ENCODE peak calls at places on chromosomes 11 and 22, in six cellular contexts. One of them, this sample, is unnamed. For H3K4me1, the result is how much of the 10 kb centered on the place peaks cover.

GRCh38 chr11:27718853-27719574 is 18.8 kb upstream of the BDNF start:
- DNase-seq in PC-9: no peak
- DNase-seq in upper lobe of right lung: peak
- DNase-seq in fibroblast of lung: peak
- DNase-seq in suprapubic skin: no peak
- DNase-seq in HCT116: no peak
- DNase-seq in this sample: peak

GRCh38 chr11:27977031-27977430 is 130.9 kb downstream of the KIF18A start:
- DNase-seq in PC-9: no peak
- DNase-seq in upper lobe of right lung: no peak
- DNase-seq in fibroblast of lung: no peak
- DNase-seq in suprapubic skin: no peak
- DNase-seq in HCT116: peak
- DNase-seq in this sample: no peak

GRCh38 chr22:19605508-19606331 is 81.5 kb upstream of the CLDN5 start:
- DNase-seq in PC-9: no peak
- DNase-seq in upper lobe of right lung: no peak
- DNase-seq in fibroblast of lung: no peak
- DNase-seq in suprapubic skin: no peak
- DNase-seq in HCT116: no peak
- DNase-seq in this sample: no peak

GRCh38 chr22:44091021-44091721 is 67.1 kb downstream of the PARVB start:
- DNase-seq in PC-9: no peak
- DNase-seq in upper lobe of right lung: no peak
- DNase-seq in fibroblast of lung: no peak
- DNase-seq in suprapubic skin: no peak
- DNase-seq in HCT116: peak
- DNase-seq in this sample: no peak

GRCh38 chr11:518463-519202 is 11.6 kb upstream of the RNH1 start:
- DNase-seq in PC-9: peak
- DNase-seq in upper lobe of right lung: peak
- DNase-seq in fibroblast of lung: peak
- DNase-seq in suprapubic skin: peak
- DNase-seq in HCT116: peak
- DNase-seq in this sample: peak

GRCh38 chr22:29824677-29825076 is 13.4 kb downstream of the ASCC2 start:
- DNase-seq in PC-9: no peak
- DNase-seq in upper lobe of right lung: no peak
- DNase-seq in fibroblast of lung: no peak
- DNase-seq in suprapubic skin: peak
- DNase-seq in HCT116: no peak
- DNase-seq in this sample: no peak

GRCh38 chr11:73140213-73141030 is 1.7 kb downstream of the FCHSD2 start:
- DNase-seq in PC-9: no peak
- DNase-seq in upper lobe of right lung: no peak
- DNase-seq in fibroblast of lung: peak
- DNase-seq in suprapubic skin: no peak
- DNase-seq in HCT116: no peak
- DNase-seq in this sample: no peak

GRCh38 chr11:84865257-84865656 is 761.9 kb downstream of the DLG2 start:
- DNase-seq in PC-9: peak
- DNase-seq in upper lobe of right lung: no peak
- DNase-seq in fibroblast of lung: no peak
- DNase-seq in suprapubic skin: no peak
- DNase-seq in HCT116: no peak
- DNase-seq in this sample: no peak

GRCh38 chr11:130315354-130315970 is 745 bp upstream of the ZBTB44 start:
- DNase-seq in PC-9: no peak
- DNase-seq in upper lobe of right lung: peak
- DNase-seq in fibroblast of lung: no peak
- DNase-seq in suprapubic skin: no peak
- DNase-seq in HCT116: no peak
- DNase-seq in this sample: no peak

GRCh38 chr22:38313384-38313955 is 3.8 kb downstream of the CSNK1E start:
- DNase-seq in PC-9: no peak
- DNase-seq in upper lobe of right lung: no peak
- DNase-seq in fibroblast of lung: peak
- DNase-seq in suprapubic skin: no peak
- DNase-seq in HCT116: no peak
- DNase-seq in this sample: peak

GRCh38 chr22:37748659-37749058 is 51.8 kb downstream of the TRIOBP start:
- DNase-seq in PC-9: peak
- DNase-seq in upper lobe of right lung: no peak
- DNase-seq in fibroblast of lung: no peak
- DNase-seq in suprapubic skin: no peak
- DNase-seq in HCT116: no peak
- DNase-seq in this sample: no peak

GRCh38 chr11:2891291-2891690 is 5.7 kb upstream of the CDKN1C start:
- DNase-seq in PC-9: no peak
- DNase-seq in upper lobe of right lung: no peak
- DNase-seq in fibroblast of lung: peak
- DNase-seq in suprapubic skin: no peak
- DNase-seq in HCT116: no peak
- DNase-seq in this sample: no peak

GRCh38 chr11:72058416-72059034 is 21.8 kb downstream of the NUMA1 start:
- DNase-seq in PC-9: no peak
- DNase-seq in upper lobe of right lung: no peak
- DNase-seq in fibroblast of lung: peak
- DNase-seq in suprapubic skin: no peak
- DNase-seq in HCT116: no peak
- DNase-seq in this sample: no peak
- H3K27ac ChIP-seq in PC-9: no peak
- H3K27ac ChIP-seq in upper lobe of right lung: no peak
- H3K27ac ChIP-seq in fibroblast of lung: no peak
- H3K27ac ChIP-seq in suprapubic skin: no peak
- H3K27ac ChIP-seq in HCT116: no peak
- H3K27ac ChIP-seq in this sample: no peak

DNA sequence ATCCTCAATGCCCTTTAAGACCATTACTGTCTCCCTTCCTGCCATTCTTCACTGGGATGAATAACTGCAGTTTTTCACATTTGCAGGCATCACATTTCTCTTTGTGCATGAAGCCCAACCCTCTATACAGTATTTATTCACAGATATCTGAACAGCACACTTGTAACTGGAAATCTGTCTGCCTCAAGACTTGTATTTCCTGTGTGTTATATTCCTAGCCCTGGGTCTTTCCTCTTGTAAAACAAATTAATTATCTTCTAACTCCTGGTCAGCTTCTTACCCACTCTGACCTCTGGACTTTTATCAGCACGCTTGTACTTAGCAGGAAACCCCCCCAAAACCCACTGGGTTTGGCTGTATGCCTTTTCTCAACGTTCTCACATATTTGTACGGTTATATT is 2.0 kb downstream of the CSRP3 start:
- DNase-seq in PC-9: no peak
- DNase-seq in upper lobe of right lung: no peak
- DNase-seq in fibroblast of lung: no peak
- DNase-seq in suprapubic skin: no peak
- DNase-seq in HCT116: no peak
- DNase-seq in this sample: no peak
- H3K4me3 ChIP-seq in PC-9: no peak
- H3K4me3 ChIP-seq in upper lobe of right lung: no peak
- H3K4me3 ChIP-seq in fibroblast of lung: no peak
- H3K4me3 ChIP-seq in suprapubic skin: no peak
- H3K4me3 ChIP-seq in HCT116: no peak
- H3K4me3 ChIP-seq in this sample: no peak

GRCh38 chr22:46299101-46299500 is 2.4 kb downstream of the GTSE1 start:
- DNase-seq in PC-9: no peak
- DNase-seq in upper lobe of right lung: no peak
- DNase-seq in fibroblast of lung: no peak
- DNase-seq in suprapubic skin: no peak
- DNase-seq in HCT116: no peak
- DNase-seq in this sample: no peak
- H3K4me1 ChIP-seq in PC-9: under half
- H3K4me1 ChIP-seq in upper lobe of right lung: under half
- H3K4me1 ChIP-seq in fibroblast of lung: under half
- H3K4me1 ChIP-seq in suprapubic skin: under half
- H3K4me1 ChIP-seq in HCT116: under half
- H3K4me1 ChIP-seq in this sample: under half

GRCh38 chr11:61144511-61145179 is 16.6 kb downstream of the VPS37C start:
- DNase-seq in PC-9: no peak
- DNase-seq in upper lobe of right lung: peak
- DNase-seq in fibroblast of lung: no peak
- DNase-seq in suprapubic skin: no peak
- DNase-seq in HCT116: no peak
- DNase-seq in this sample: no peak

GRCh38 chr11:61148016-61148640 is 13.1 kb downstream of the VPS37C start:
- DNase-seq in PC-9: no peak
- DNase-seq in upper lobe of right lung: peak
- DNase-seq in fibroblast of lung: no peak
- DNase-seq in suprapubic skin: no peak
- DNase-seq in HCT116: no peak
- DNase-seq in this sample: no peak

GRCh38 chr11:61145228-61146005 is 15.8 kb downstream of the VPS37C start:
- DNase-seq in PC-9: no peak
- DNase-seq in upper lobe of right lung: peak
- DNase-seq in fibroblast of lung: no peak
- DNase-seq in suprapubic skin: no peak
- DNase-seq in HCT116: no peak
- DNase-seq in this sample: no peak

GRCh38 chr11:61147271-61147670 is 14.0 kb downstream of the VPS37C start:
- DNase-seq in PC-9: no peak
- DNase-seq in upper lobe of right lung: peak
- DNase-seq in fibroblast of lung: no peak
- DNase-seq in suprapubic skin: no peak
- DNase-seq in HCT116: no peak
- DNase-seq in this sample: no peak

GRCh38 chr11:61146413-61146812 is 14.8 kb downstream of the VPS37C start:
- DNase-seq in PC-9: no peak
- DNase-seq in upper lobe of right lung: peak
- DNase-seq in fibroblast of lung: no peak
- DNase-seq in suprapubic skin: no peak
- DNase-seq in HCT116: no peak
- DNase-seq in this sample: no peak
- H3K27ac ChIP-seq in PC-9: no peak
- H3K27ac ChIP-seq in upper lobe of right lung: no peak
- H3K27ac ChIP-seq in fibroblast of lung: no peak
- H3K27ac ChIP-seq in suprapubic skin: no peak
- H3K27ac ChIP-seq in HCT116: no peak
- H3K27ac ChIP-seq in this sample: no peak

DNA sequence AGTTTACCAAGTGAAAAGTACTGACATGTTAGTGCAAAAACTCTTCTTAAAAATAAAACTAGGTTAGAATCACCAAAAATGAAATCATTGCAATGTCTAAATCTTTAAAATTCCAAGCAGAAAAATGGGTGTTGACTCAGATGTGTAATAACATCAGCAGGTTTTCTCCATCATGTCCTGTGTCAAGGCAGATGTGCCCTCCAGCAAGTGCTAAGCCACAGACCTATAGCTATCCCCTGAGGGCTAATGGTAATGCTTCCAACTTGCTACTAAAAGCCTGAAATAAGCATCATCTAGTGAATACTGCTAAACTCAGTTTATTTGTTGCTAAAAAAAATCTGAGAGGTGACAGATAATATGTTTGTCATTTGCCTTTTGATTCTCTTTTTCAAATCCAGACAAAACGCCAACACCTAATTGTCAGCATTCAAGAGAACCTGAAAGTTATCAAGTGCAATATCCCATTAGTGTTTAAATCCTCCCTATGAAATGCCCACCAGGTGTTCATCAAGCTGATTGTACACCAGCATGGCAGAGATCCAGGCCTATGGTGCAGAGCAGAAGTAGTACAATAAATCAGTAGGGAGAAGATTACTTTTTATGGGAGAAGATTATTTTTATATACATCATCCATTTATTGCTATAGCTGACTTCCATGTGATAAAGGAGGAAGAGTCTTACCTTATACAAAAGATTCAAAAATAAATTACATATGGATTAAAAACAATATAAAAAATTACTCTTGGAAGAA is 55.1 kb upstream of the SYT9 start:
- DNase-seq in PC-9: no peak
- DNase-seq in upper lobe of right lung: no peak
- DNase-seq in fibroblast of lung: no peak
- DNase-seq in suprapubic skin: no peak
- DNase-seq in HCT116: no peak
- DNase-seq in this sample: no peak
- H3K4me3 ChIP-seq in PC-9: no peak
- H3K4me3 ChIP-seq in upper lobe of right lung: no peak
- H3K4me3 ChIP-seq in fibroblast of lung: no peak
- H3K4me3 ChIP-seq in suprapubic skin: no peak
- H3K4me3 ChIP-seq in HCT116: no peak
- H3K4me3 ChIP-seq in this sample: no peak

This sample was measured in SJSA1.